ENCODE peak calls at places on chromosomes 5 and 9, in nine cellular contexts. V is HepG2, P is HL-60, C is pancreas, Y is adrenal gland, H is BE2C, I is ovary, A is HFF-Myc, J is left ventricle myocardium inferior. S is an unnamed sample.

GRCh38 chr9:6897831-6898230 is 140.1 kb downstream of the KDM4C start:
- DNase-seq in V (peak; percentile 97), P (no peak), C (no peak), Y (no peak), H (no peak), I (no peak), A (no peak), J (no peak), S (no peak)

GRCh38 chr5:93425102-93425501 is 155.9 kb downstream of the NR2F1-AS1 start:
- DNase-seq in V (no peak), P (no peak), C (no peak), Y (no peak), H (no peak), I (no peak), A (no peak), J (no peak), S (no peak)

GRCh38 chr5:142874537-142874936 is 104.4 kb downstream of the ARHGAP26 start:
- DNase-seq in V (peak; percentile 67), P (no peak), C (peak; percentile 90), Y (peak; percentile 90), H (peak; percentile 46), I (no peak), A (no peak), J (peak; percentile 74), S (no peak)

GRCh38 chr5:172118891-172119290 is 69.1 kb downstream of the STK10 start:
- DNase-seq in V (no peak), P (no peak), C (no peak), Y (no peak), H (no peak), I (no peak), A (no peak), J (no peak), S (no peak)

GRCh38 chr5:118952992-118953651 is 35.2 kb downstream of the DTWD2 start:
- DNase-seq in V (no peak), P (no peak), C (no peak), Y (no peak), H (no peak), I (no peak), A (no peak), J (no peak), S (no peak)

GRCh38 chr9:131347376-131348020 is 46.4 kb upstream of the PRRC2B start:
- DNase-seq in V (no peak), P (no peak), C (no peak), Y (no peak), H (no peak), I (no peak), A (no peak), J (no peak), S (no peak)

GRCh38 chr9:110995511-110996340 is 42.5 kb downstream of the LPAR1 start:
- DNase-seq in V (no peak), P (no peak), C (no peak), Y (no peak), H (no peak), I (no peak), A (no peak), J (no peak), S (no peak)

GRCh38 chr9:132943677-132944293 is 631 bp downstream of the TSC1 start:
- DNase-seq in V (no peak), P (no peak), C (no peak), Y (no peak), H (no peak), I (no peak), A (no peak), J (no peak), S (no peak)

GRCh38 chr5:129398279-129398678 is 61.8 kb upstream of the ADAMTS19 start:
- DNase-seq in V (no peak), P (no peak), C (no peak), Y (no peak), H (no peak), I (no peak), A (no peak), J (no peak), S (no peak)

GRCh38 chr5:129395247-129395646 is 64.9 kb upstream of the ADAMTS19 start:
- DNase-seq in V (no peak), P (no peak), C (no peak), Y (no peak), H (no peak), I (no peak), A (no peak), J (no peak), S (no peak)

GRCh38 chr5:129405222-129405621 is 54.9 kb upstream of the ADAMTS19 start:
- DNase-seq in V (no peak), P (no peak), C (no peak), Y (no peak), H (no peak), I (no peak), A (no peak), J (no peak), S (no peak)

GRCh38 chr5:129399069-129399468 is 61.0 kb upstream of the ADAMTS19 start:
- DNase-seq in V (no peak), P (no peak), C (no peak), Y (no peak), H (no peak), I (no peak), A (no peak), J (no peak), S (no peak)

DNA sequence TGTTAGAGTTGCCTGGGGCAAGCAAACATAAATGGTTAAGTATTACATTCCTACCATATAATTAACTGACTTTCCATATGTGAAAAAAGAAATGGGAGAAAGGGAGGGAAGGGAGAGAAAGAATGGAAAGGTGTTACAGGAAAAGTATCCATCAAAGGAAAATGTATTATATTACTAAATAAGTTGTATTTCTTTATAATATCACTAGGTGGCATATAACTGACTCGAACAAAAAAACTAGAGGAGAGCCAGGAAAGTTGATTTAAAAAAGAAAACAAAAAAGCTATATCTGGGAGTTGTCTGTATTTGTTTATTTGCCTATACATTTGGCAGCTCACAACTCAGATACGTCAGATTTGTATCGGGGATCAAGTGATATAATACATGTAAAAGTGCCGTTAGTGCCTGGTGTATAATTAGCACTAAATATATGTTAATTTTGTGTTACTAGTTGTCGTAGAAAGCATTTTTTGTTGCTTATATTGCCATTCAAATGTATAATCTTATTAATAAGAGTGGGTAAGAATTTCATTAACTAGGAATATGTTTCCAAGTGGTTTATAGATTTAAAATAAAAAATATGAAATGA is 59.6 kb upstream of the ADAMTS19 start:
- DNase-seq in V (no peak), P (no peak), C (no peak), Y (no peak), H (no peak), I (no peak), A (no peak), J (no peak), S (no peak)
- TF ChIP-seq CTCF in V (no peak), P (no peak), C (no peak), Y (no peak), H (peak; percentile 26), I (no peak), A (no peak), J (peak; percentile 38), S (no peak)

DNA sequence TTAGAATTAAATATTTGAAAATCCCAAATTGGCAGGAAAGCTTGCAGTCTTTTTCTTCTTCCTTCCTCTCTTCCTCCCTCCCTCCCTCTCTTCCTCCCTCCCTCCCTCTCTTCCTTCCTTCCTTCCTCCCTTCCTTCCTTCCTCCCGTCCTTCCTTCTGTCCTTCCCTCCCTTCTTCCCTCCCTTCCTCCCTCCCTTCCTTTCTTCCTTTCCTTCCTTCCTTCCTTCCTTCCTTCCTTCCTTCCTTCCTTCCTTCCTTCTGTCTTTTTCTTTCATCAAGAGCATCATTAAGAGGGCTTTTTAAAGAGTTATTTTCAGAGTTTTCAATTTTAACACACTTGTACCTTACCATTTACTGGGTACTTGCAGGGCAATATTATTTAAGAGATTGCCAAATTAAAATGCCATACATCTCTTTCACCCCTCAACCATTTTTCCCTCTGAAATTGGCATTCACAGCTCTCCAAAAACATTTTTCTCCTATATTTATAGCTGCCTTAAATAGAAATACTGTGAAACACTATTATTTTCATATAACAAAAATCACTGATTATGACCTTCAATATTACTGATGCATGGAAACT is 99.2 kb upstream of the C6 start:
- DNase-seq in V (no peak), P (no peak), C (no peak), Y (no peak), H (no peak), I (no peak), A (no peak), J (no peak), S (no peak)
- H3K4me3 ChIP-seq in V (no peak overlapping the region), P (no peak overlapping the region), C (no peak overlapping the region), Y (no peak overlapping the region), H (no peak overlapping the region), I (no peak overlapping the region), A (no peak overlapping the region), J (no peak overlapping the region), S (no peak overlapping the region)

DNA sequence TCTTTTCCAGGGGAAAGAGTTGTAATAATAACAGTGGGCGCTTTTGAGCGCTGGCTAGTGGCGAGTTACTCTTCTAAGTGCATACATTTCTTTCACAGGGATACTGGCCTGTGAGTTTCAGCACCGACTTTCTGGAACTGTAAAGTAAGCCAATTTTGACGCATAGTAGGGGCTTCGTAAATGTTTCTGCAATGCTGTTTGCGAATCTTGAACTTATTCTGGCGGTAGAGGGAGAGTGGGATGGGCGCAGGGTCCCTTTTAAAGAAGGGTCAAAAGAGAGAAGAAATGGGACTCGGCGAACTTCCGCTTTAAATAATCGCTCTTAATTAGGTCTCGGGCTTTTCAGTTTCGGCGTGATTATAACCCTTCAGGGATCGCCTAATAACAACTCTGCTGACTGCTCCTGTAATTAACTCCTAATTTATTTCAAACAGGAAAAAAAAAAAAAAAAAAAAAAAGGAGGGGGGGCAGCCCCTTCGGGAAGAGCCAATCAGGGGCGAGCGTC is 351 bp upstream of the MSX2 start:
- DNase-seq in V (no peak), P (no peak), C (no peak), Y (no peak), H (peak; percentile 32), I (no peak), A (no peak), J (no peak), S (no peak)
- TF ChIP-seq CTCF in V (no peak), P (no peak), C (no peak), Y (no peak), H (no peak), I (no peak), A (no peak), J (no peak), S (no peak)

GRCh38 chr5:73448072-73448432 is 525 bp downstream of the FOXD1 start:
- DNase-seq in V (no peak), P (no peak), C (no peak), Y (no peak), H (peak; percentile 38), I (no peak), A (no peak), J (no peak), S (no peak)
- H3K4me3 ChIP-seq in V (peak overlapping the region; percentile 72), P (no peak overlapping the region), C (peak overlapping the region; percentile 29), Y (no peak overlapping the region), H (peak overlapping the region; percentile 66), I (peak overlapping the region; percentile 36), A (peak overlapping the region; percentile 57), J (peak overlapping the region; percentile 62), S (peak overlapping the region; percentile 53)

GRCh38 chr9:36008774-36009300 is 27.9 kb upstream of the RECK start:
- DNase-seq in V (peak; percentile 74), P (peak; percentile 29), C (peak; percentile 46), Y (peak; percentile 86), H (peak; percentile 76), I (peak; percentile 20), A (no peak), J (peak; percentile 25), S (peak; percentile 38)
- TF ChIP-seq CTCF in V (peak; percentile 97), P (peak; percentile 100), C (peak; percentile 96), Y (peak; percentile 80), H (peak; percentile 100), I (peak; percentile 35), A (peak; percentile 100), J (peak; percentile 98), S (peak; percentile 100)